ENCODE peak calls at places on chromosome 4, in five cellular contexts. One of them, this sample, is unnamed.

GRCh38 chr4:165684177-165684870 is 188.7 kb upstream of the TLL1 start:
- DNase-seq in SK-N-SH: no peak
- DNase-seq in sigmoid colon: no peak
- DNase-seq in K562: no peak
- DNase-seq in HepG2: no peak
- DNase-seq in this sample: no peak

GRCh38 chr4:3500634-3501101 is 31.6 kb downstream of the LRPAP1 start:
- DNase-seq in SK-N-SH: no peak
- DNase-seq in sigmoid colon: no peak
- DNase-seq in K562: no peak
- DNase-seq in HepG2: no peak
- DNase-seq in this sample: no peak

GRCh38 chr4:105092356-105092755 is 54.3 kb upstream of the TET2 start:
- DNase-seq in SK-N-SH: no peak
- DNase-seq in sigmoid colon: no peak
- DNase-seq in K562: no peak
- DNase-seq in HepG2: no peak
- DNase-seq in this sample: no peak

GRCh38 chr4:21802406-21802805 is 146.2 kb downstream of the KCNIP4 start:
- DNase-seq in SK-N-SH: no peak
- DNase-seq in sigmoid colon: no peak
- DNase-seq in K562: no peak
- DNase-seq in HepG2: no peak
- DNase-seq in this sample: no peak

GRCh38 chr4:2932561-2932950 is 30.6 kb downstream of the NOP14 start:
- DNase-seq in SK-N-SH: no peak
- DNase-seq in sigmoid colon: no peak
- DNase-seq in K562: no peak
- DNase-seq in HepG2: no peak
- DNase-seq in this sample: peak; percentile 37

GRCh38 chr4:54794033-54794432 is 136.3 kb downstream of the KIT start:
- DNase-seq in SK-N-SH: no peak
- DNase-seq in sigmoid colon: no peak
- DNase-seq in K562: no peak
- DNase-seq in HepG2: no peak
- DNase-seq in this sample: no peak

GRCh38 chr4:2060578-2061207 is 1.6 kb downstream of the NAT8L start:
- DNase-seq in SK-N-SH: peak; percentile 56
- DNase-seq in sigmoid colon: no peak
- DNase-seq in K562: no peak
- DNase-seq in HepG2: no peak
- DNase-seq in this sample: peak; percentile 82

GRCh38 chr4:55363618-55364420 is 17.8 kb downstream of the SRD5A3 start:
- DNase-seq in SK-N-SH: no peak
- DNase-seq in sigmoid colon: no peak
- DNase-seq in K562: no peak
- DNase-seq in HepG2: no peak
- DNase-seq in this sample: no peak

GRCh38 chr4:16297003-16297402 is 70.7 kb upstream of the TAPT1 start:
- DNase-seq in SK-N-SH: no peak
- DNase-seq in sigmoid colon: no peak
- DNase-seq in K562: no peak
- DNase-seq in HepG2: no peak
- DNase-seq in this sample: no peak

GRCh38 chr4:121041307-121042090 is 30.8 kb downstream of the NDNF start:
- DNase-seq in SK-N-SH: no peak
- DNase-seq in sigmoid colon: no peak
- DNase-seq in K562: no peak
- DNase-seq in HepG2: no peak
- DNase-seq in this sample: no peak

GRCh38 chr4:123673971-123674370 is 277.4 kb downstream of the SPRY1 start:
- DNase-seq in SK-N-SH: no peak
- DNase-seq in sigmoid colon: no peak
- DNase-seq in K562: no peak
- DNase-seq in HepG2: no peak
- DNase-seq in this sample: no peak

GRCh38 chr4:148112231-148112982 is 329.8 kb downstream of the NR3C2 start:
- DNase-seq in SK-N-SH: no peak
- DNase-seq in sigmoid colon: no peak
- DNase-seq in K562: no peak
- DNase-seq in HepG2: no peak
- DNase-seq in this sample: no peak

GRCh38 chr4:154039435-154040061 is 250.7 kb upstream of the SFRP2 start:
- DNase-seq in SK-N-SH: no peak
- DNase-seq in sigmoid colon: no peak
- DNase-seq in K562: no peak
- DNase-seq in HepG2: no peak
- DNase-seq in this sample: no peak

GRCh38 chr4:96352051-96352517 is 512.2 kb downstream of the PDHA2 start:
- DNase-seq in SK-N-SH: peak; percentile 16
- DNase-seq in sigmoid colon: no peak
- DNase-seq in K562: peak; percentile 18
- DNase-seq in HepG2: peak; percentile 0
- DNase-seq in this sample: no peak

GRCh38 chr4:184309241-184310170 is 91.8 kb upstream of the ENPP6 start:
- DNase-seq in SK-N-SH: no peak
- DNase-seq in sigmoid colon: no peak
- DNase-seq in K562: no peak
- DNase-seq in HepG2: no peak
- DNase-seq in this sample: no peak

GRCh38 chr4:107734120-107734519 is 14.1 kb upstream of the PAPSS1 start:
- DNase-seq in SK-N-SH: peak; percentile 27
- DNase-seq in sigmoid colon: no peak
- DNase-seq in K562: peak; percentile 48
- DNase-seq in HepG2: no peak
- DNase-seq in this sample: no peak

GRCh38 chr4:10085386-10085785 is 31.2 kb downstream of the WDR1 start:
- DNase-seq in SK-N-SH: peak; percentile 4
- DNase-seq in sigmoid colon: peak; percentile 66
- DNase-seq in K562: no peak
- DNase-seq in HepG2: no peak
- DNase-seq in this sample: no peak

GRCh38 chr4:118869808-118870342 is 18.8 kb upstream of the SYNPO2 start:
- DNase-seq in SK-N-SH: no peak
- DNase-seq in sigmoid colon: no peak
- DNase-seq in K562: no peak
- DNase-seq in HepG2: no peak
- DNase-seq in this sample: no peak

GRCh38 chr4:100450449-100450848 is 67.4 kb downstream of the EMCN start:
- DNase-seq in SK-N-SH: no peak
- DNase-seq in sigmoid colon: no peak
- DNase-seq in K562: no peak
- DNase-seq in HepG2: no peak
- DNase-seq in this sample: no peak

GRCh38 chr4:163164591-163164990 is 2.1 kb downstream of the NAF1 start:
- DNase-seq in SK-N-SH: no peak
- DNase-seq in sigmoid colon: no peak
- DNase-seq in K562: peak; percentile 20
- DNase-seq in HepG2: no peak
- DNase-seq in this sample: no peak

GRCh38 chr4:7002336-7002735 is 40.8 kb upstream of the TADA2B start:
- DNase-seq in SK-N-SH: no peak
- DNase-seq in sigmoid colon: no peak
- DNase-seq in K562: no peak
- DNase-seq in HepG2: no peak
- DNase-seq in this sample: no peak
- H3K36me3 ChIP-seq in SK-N-SH: peaks cover 55% of the 10 kb centered on the region
- H3K36me3 ChIP-seq in sigmoid colon: peaks cover 96% of the 10 kb centered on the region
- H3K36me3 ChIP-seq in K562: peaks cover 90% of the 10 kb centered on the region
- H3K36me3 ChIP-seq in HepG2: peaks cover 78% of the 10 kb centered on the region
- H3K36me3 ChIP-seq in this sample: peaks cover 39% of the 10 kb centered on the region

GRCh38 chr4:65599335-65599734 is 71.0 kb downstream of the EPHA5 start:
- DNase-seq in SK-N-SH: no peak
- DNase-seq in sigmoid colon: no peak
- DNase-seq in K562: no peak
- DNase-seq in HepG2: no peak
- DNase-seq in this sample: no peak

GRCh38 chr4:65592089-65592488 is 78.2 kb downstream of the EPHA5 start:
- DNase-seq in SK-N-SH: no peak
- DNase-seq in sigmoid colon: no peak
- DNase-seq in K562: no peak
- DNase-seq in HepG2: no peak
- DNase-seq in this sample: no peak

GRCh38 chr4:65600656-65601055 is 69.6 kb downstream of the EPHA5 start:
- DNase-seq in SK-N-SH: no peak
- DNase-seq in sigmoid colon: no peak
- DNase-seq in K562: no peak
- DNase-seq in HepG2: no peak
- DNase-seq in this sample: no peak

GRCh38 chr4:65597697-65598096 is 72.6 kb downstream of the EPHA5 start:
- DNase-seq in SK-N-SH: no peak
- DNase-seq in sigmoid colon: no peak
- DNase-seq in K562: no peak
- DNase-seq in HepG2: no peak
- DNase-seq in this sample: no peak
- TF ChIP-seq POLR2AphosphoS5 in SK-N-SH: no peak
- TF ChIP-seq POLR2AphosphoS5 in sigmoid colon: no peak
- TF ChIP-seq POLR2AphosphoS5 in K562: no peak
- TF ChIP-seq POLR2AphosphoS5 in HepG2: no peak
- TF ChIP-seq POLR2AphosphoS5 in this sample: no peak

GRCh38 chr4:94267037-94267436 is 59.4 kb downstream of the SMARCAD1 start:
- DNase-seq in SK-N-SH: no peak
- DNase-seq in sigmoid colon: no peak
- DNase-seq in K562: no peak
- DNase-seq in HepG2: no peak
- DNase-seq in this sample: no peak

GRCh38 chr4:94276204-94276603 is 66.4 kb downstream of the HPGDS start:
- DNase-seq in SK-N-SH: no peak
- DNase-seq in sigmoid colon: no peak
- DNase-seq in K562: no peak
- DNase-seq in HepG2: no peak
- DNase-seq in this sample: no peak

GRCh38 chr4:94274912-94275311 is 67.2 kb downstream of the SMARCAD1 start:
- DNase-seq in SK-N-SH: no peak
- DNase-seq in sigmoid colon: no peak
- DNase-seq in K562: no peak
- DNase-seq in HepG2: no peak
- DNase-seq in this sample: no peak

GRCh38 chr4:94271248-94271647 is 63.6 kb downstream of the SMARCAD1 start:
- DNase-seq in SK-N-SH: no peak
- DNase-seq in sigmoid colon: no peak
- DNase-seq in K562: no peak
- DNase-seq in HepG2: no peak
- DNase-seq in this sample: no peak
- H3K36me3 ChIP-seq in SK-N-SH: peaks cover 77% of the 10 kb centered on the region
- H3K36me3 ChIP-seq in sigmoid colon: peaks cover 73% of the 10 kb centered on the region
- H3K36me3 ChIP-seq in K562: peaks cover 67% of the 10 kb centered on the region
- H3K36me3 ChIP-seq in HepG2: peaks cover 26% of the 10 kb centered on the region
- H3K36me3 ChIP-seq in this sample: no peaks in the 10 kb centered on the region

GRCh38 chr4:40887690-40888089 is 137.9 kb downstream of the NSUN7 start:
- DNase-seq in SK-N-SH: no peak
- DNase-seq in sigmoid colon: no peak
- DNase-seq in K562: no peak
- DNase-seq in HepG2: no peak
- DNase-seq in this sample: peak; percentile 47

GRCh38 chr4:40888916-40889315 is 139.2 kb downstream of the NSUN7 start:
- DNase-seq in SK-N-SH: no peak
- DNase-seq in sigmoid colon: no peak
- DNase-seq in K562: no peak
- DNase-seq in HepG2: no peak
- DNase-seq in this sample: no peak

GRCh38 chr4:40886931-40887330 is 137.2 kb downstream of the NSUN7 start:
- DNase-seq in SK-N-SH: no peak
- DNase-seq in sigmoid colon: no peak
- DNase-seq in K562: no peak
- DNase-seq in HepG2: no peak
- DNase-seq in this sample: no peak

GRCh38 chr4:40890764-40891163 is 141.0 kb downstream of the NSUN7 start:
- DNase-seq in SK-N-SH: no peak
- DNase-seq in sigmoid colon: no peak
- DNase-seq in K562: no peak
- DNase-seq in HepG2: no peak
- DNase-seq in this sample: no peak

GRCh38 chr4:40890199-40890598 is 140.4 kb downstream of the NSUN7 start:
- DNase-seq in SK-N-SH: no peak
- DNase-seq in sigmoid colon: no peak
- DNase-seq in K562: no peak
- DNase-seq in HepG2: no peak
- DNase-seq in this sample: peak; percentile 66
- TF ChIP-seq POLR2AphosphoS5 in SK-N-SH: no peak
- TF ChIP-seq POLR2AphosphoS5 in sigmoid colon: no peak
- TF ChIP-seq POLR2AphosphoS5 in K562: no peak
- TF ChIP-seq POLR2AphosphoS5 in HepG2: no peak
- TF ChIP-seq POLR2AphosphoS5 in this sample: no peak

GRCh38 chr4:156957558-156957957 is 14.0 kb downstream of the PDGFC start:
- DNase-seq in SK-N-SH: no peak
- DNase-seq in sigmoid colon: no peak
- DNase-seq in K562: no peak
- DNase-seq in HepG2: no peak
- DNase-seq in this sample: no peak
- H3K36me3 ChIP-seq in SK-N-SH: no peaks in the 10 kb centered on the region
- H3K36me3 ChIP-seq in sigmoid colon: no peaks in the 10 kb centered on the region
- H3K36me3 ChIP-seq in K562: no peaks in the 10 kb centered on the region
- H3K36me3 ChIP-seq in HepG2: no peaks in the 10 kb centered on the region
- H3K36me3 ChIP-seq in this sample: no peaks in the 10 kb centered on the region

GRCh38 chr4:151409470-151410313 is 716 bp downstream of the FHIP1A start:
- DNase-seq in SK-N-SH: peak; percentile 57
- DNase-seq in sigmoid colon: peak; percentile 64
- DNase-seq in K562: no peak
- DNase-seq in HepG2: peak; percentile 79
- DNase-seq in this sample: peak; percentile 58
- TF ChIP-seq POLR2AphosphoS5 in SK-N-SH: no peak
- TF ChIP-seq POLR2AphosphoS5 in sigmoid colon: no peak
- TF ChIP-seq POLR2AphosphoS5 in K562: no peak
- TF ChIP-seq POLR2AphosphoS5 in HepG2: no peak
- TF ChIP-seq POLR2AphosphoS5 in this sample: no peak

DNA sequence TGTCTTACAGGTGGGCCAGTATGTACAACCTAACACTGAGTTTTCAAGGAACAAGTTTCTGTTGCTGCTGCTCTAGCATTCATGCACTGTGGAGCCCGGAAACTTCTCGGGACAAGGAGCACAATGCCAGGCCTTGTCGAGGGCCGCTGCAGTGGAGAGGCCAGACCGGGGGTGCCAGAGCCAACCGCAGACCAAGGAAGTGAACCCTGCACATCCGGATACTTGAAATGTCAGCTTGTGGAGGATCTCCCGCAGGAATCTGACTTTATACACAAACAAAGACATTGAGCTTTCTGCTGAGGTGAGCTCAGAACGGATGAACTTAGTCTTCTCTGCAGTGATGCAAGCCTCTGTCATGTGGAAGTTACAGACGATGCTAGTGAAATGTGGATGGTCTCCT is 99.5 kb downstream of the ZNF827 start:
- DNase-seq in SK-N-SH: no peak
- DNase-seq in sigmoid colon: no peak
- DNase-seq in K562: no peak
- DNase-seq in HepG2: no peak
- DNase-seq in this sample: no peak
- H3K36me3 ChIP-seq in SK-N-SH: peaks cover 31% of the 10 kb centered on the region
- H3K36me3 ChIP-seq in sigmoid colon: peaks cover 22% of the 10 kb centered on the region
- H3K36me3 ChIP-seq in K562: no peaks in the 10 kb centered on the region
- H3K36me3 ChIP-seq in HepG2: peaks cover 8% of the 10 kb centered on the region
- H3K36me3 ChIP-seq in this sample: no peaks in the 10 kb centered on the region

GRCh38 chr4:13538427-13538973 is 5.8 kb downstream of the NKX3-2 start:
- DNase-seq in SK-N-SH: peak; percentile 14
- DNase-seq in sigmoid colon: peak; percentile 53
- DNase-seq in K562: no peak
- DNase-seq in HepG2: no peak
- DNase-seq in this sample: no peak
- TF ChIP-seq POLR2AphosphoS5 in SK-N-SH: no peak
- TF ChIP-seq POLR2AphosphoS5 in sigmoid colon: no peak
- TF ChIP-seq POLR2AphosphoS5 in K562: no peak
- TF ChIP-seq POLR2AphosphoS5 in HepG2: no peak
- TF ChIP-seq POLR2AphosphoS5 in this sample: no peak

This sample was measured in upper lobe of left lung.